ENCODE peak calls at places on chromosomes 6 and 20, in ten cellular contexts. W, M, V, Y, A, P, E, N, G and J are unnamed samples.

GRCh38 chr20:20815711-20816455 is 103.4 kb upstream of the RALGAPA2 start:
- DNase-seq in V (no peak), Y (no peak), E (no peak), M (no peak), P (no peak), G (no peak), N (no peak), W (no peak), A (no peak), J (no peak)

GRCh38 chr6:168196881-168197635 is 118.0 kb upstream of the FRMD1 start:
- DNase-seq in E (no peak), P (no peak), Y (no peak), W (no peak), G (no peak), A (no peak), N (no peak), M (no peak), V (no peak), J (no peak)

GRCh38 chr20:9978395-9979004 is 56.3 kb upstream of the ANKEF1 start:
- DNase-seq in Y (peak), M (peak), P (peak), A (peak), V (peak), E (peak), W (peak), G (no peak), N (peak), J (peak)

GRCh38 chr6:36120539-36120938 is 9.8 kb upstream of the MAPK13 start:
- DNase-seq in N (no peak), V (no peak), Y (no peak), E (no peak), M (peak), W (no peak), A (peak), G (peak), P (no peak), J (no peak)

GRCh38 chr6:45650527-45651135 is 272.9 kb upstream of the SUPT3H start:
- DNase-seq in N (peak), P (peak), Y (no peak), M (no peak), A (no peak), G (no peak), V (no peak), W (no peak), E (peak), J (peak)

GRCh38 chr6:123118811-123119210 is 122.8 kb downstream of the CLVS2 start:
- DNase-seq in M (no peak), W (peak), P (peak), A (no peak), N (no peak), Y (no peak), E (no peak), V (no peak), G (no peak), J (no peak)

GRCh38 chr20:63536241-63536977 is 767 bp downstream of the PTK6 start:
- DNase-seq in V (no peak), M (peak), G (no peak), W (peak), E (no peak), P (peak), A (no peak), N (peak), Y (no peak), J (peak)

GRCh38 chr6:65045801-65046200 is 661.2 kb downstream of the EYS start:
- DNase-seq in M (no peak), P (no peak), G (no peak), E (no peak), A (no peak), W (no peak), N (no peak), Y (no peak), V (no peak), J (no peak)

GRCh38 chr6:133093957-133094356 is 147.2 kb upstream of the EYA4 start:
- DNase-seq in A (no peak), V (peak), E (no peak), P (no peak), M (no peak), N (no peak), Y (no peak), W (peak), G (no peak), J (no peak)

GRCh38 chr20:52847029-52847660 is 125.0 kb upstream of the TSHZ2 start:
- DNase-seq in W (no peak), V (no peak), G (no peak), M (no peak), A (no peak), N (peak), P (no peak), E (no peak), Y (no peak), J (no peak)

GRCh38 chr20:44750081-44750805 is 4.6 kb downstream of the KCNK15 start:
- DNase-seq in E (no peak), N (no peak), W (no peak), P (no peak), V (no peak), A (no peak), G (no peak), M (no peak), Y (no peak), J (no peak)

GRCh38 chr6:142013286-142013685 is 119.4 kb upstream of the GJE1 start:
- DNase-seq in Y (peak), A (no peak), E (peak), G (no peak), M (no peak), V (no peak), W (no peak), P (peak), N (peak), J (peak)

GRCh38 chr6:52846002-52846401 is 5.4 kb upstream of the GSTA5 start:
- DNase-seq in N (no peak), M (no peak), V (no peak), A (no peak), E (no peak), Y (no peak), P (no peak), G (no peak), W (no peak), J (no peak)

GRCh38 chr20:48155231-48155630 is 369.9 kb upstream of the SULF2 start:
- DNase-seq in V (peak), A (no peak), N (no peak), P (no peak), E (no peak), G (no peak), W (no peak), M (no peak), Y (no peak), J (no peak)

GRCh38 chr6:92989656-92990055 is 429.7 kb downstream of the EPHA7 start:
- DNase-seq in W (no peak), Y (no peak), E (no peak), M (no peak), A (no peak), G (no peak), N (peak), P (no peak), V (no peak), J (no peak)

GRCh38 chr6:53437557-53438202 is 88.9 kb upstream of the ELOVL5 start:
- DNase-seq in E (peak), A (peak), V (peak), G (no peak), Y (peak), N (peak), M (peak), P (peak), W (peak), J (peak)

GRCh38 chr6:167015302-167015701 is 16.1 kb downstream of the CEP43 start:
- DNase-seq in W (no peak), P (no peak), N (no peak), V (no peak), Y (no peak), M (no peak), A (no peak), G (no peak), E (no peak), J (no peak)

GRCh38 chr6:53439556-53439955 is 90.8 kb upstream of the ELOVL5 start:
- DNase-seq in V (peak), W (no peak), A (no peak), M (no peak), N (peak), P (no peak), E (no peak), G (no peak), Y (peak), J (peak)

GRCh38 chr20:39480644-39481043 is 518.5 kb downstream of the DHX35 start:
- DNase-seq in E (no peak), W (no peak), A (no peak), V (no peak), G (no peak), M (no peak), Y (no peak), P (no peak), N (no peak), J (no peak)